ENCODE peak calls at places on chromosome 20, in seven cellular contexts. M, U, W, S, F, D and J are unnamed samples.

GRCh38 chr20:63775096-63775978 is 35.8 kb downstream of the SLC2A4RG start:
- DNase-seq in M (peak; percentile 10), U (no peak), W (peak; percentile 20), S (peak; percentile 64), F (peak; percentile 85), D (peak; percentile 53), J (peak; percentile 55)

GRCh38 chr20:10605547-10606195 is 68.1 kb downstream of the JAG1 start:
- DNase-seq in M (no peak), U (no peak), W (no peak), S (no peak), F (no peak), D (no peak), J (no peak)

GRCh38 chr20:53958240-53958639 is 112.2 kb downstream of the BCAS1 start:
- DNase-seq in M (peak; percentile 60), U (no peak), W (no peak), S (no peak), F (no peak), D (no peak), J (no peak)

GRCh38 chr20:12086359-12086758 is 168.7 kb downstream of the BTBD3 start:
- DNase-seq in M (peak; percentile 20), U (no peak), W (no peak), S (no peak), F (no peak), D (no peak), J (no peak)

GRCh38 chr20:20435453-20435852 is 67.5 kb downstream of the INSM1 start:
- DNase-seq in M (no peak), U (no peak), W (no peak), S (no peak), F (no peak), D (no peak), J (no peak)

GRCh38 chr20:43681991-43682410 is 15.1 kb downstream of the MYBL2 start:
- DNase-seq in M (no peak), U (no peak), W (no peak), S (peak; percentile 12), F (no peak), D (peak; percentile 99), J (no peak)

GRCh38 chr20:17682103-17682888 is at the start of gene RRBP1:
- DNase-seq in M (peak; percentile 95), U (peak; percentile 83), W (peak; percentile 98), S (peak; percentile 93), F (peak; percentile 99), D (peak; percentile 97), J (peak; percentile 98)

GRCh38 chr20:58981564-58982364 is 708 bp downstream of the NELFCD start:
- DNase-seq in M (peak; percentile 25), U (no peak), W (peak; percentile 26), S (peak; percentile 39), F (peak; percentile 58), D (peak; percentile 40), J (no peak)

GRCh38 chr20:62358171-62358719 is 8.9 kb downstream of the LAMA5 start:
- DNase-seq in M (no peak), U (no peak), W (no peak), S (peak; percentile 46), F (peak; percentile 78), D (peak; percentile 39), J (no peak)

GRCh38 chr20:38190166-38190565 is 25.1 kb upstream of the TGM2 start:
- DNase-seq in M (no peak), U (no peak), W (no peak), S (no peak), F (no peak), D (no peak), J (no peak)

DNA sequence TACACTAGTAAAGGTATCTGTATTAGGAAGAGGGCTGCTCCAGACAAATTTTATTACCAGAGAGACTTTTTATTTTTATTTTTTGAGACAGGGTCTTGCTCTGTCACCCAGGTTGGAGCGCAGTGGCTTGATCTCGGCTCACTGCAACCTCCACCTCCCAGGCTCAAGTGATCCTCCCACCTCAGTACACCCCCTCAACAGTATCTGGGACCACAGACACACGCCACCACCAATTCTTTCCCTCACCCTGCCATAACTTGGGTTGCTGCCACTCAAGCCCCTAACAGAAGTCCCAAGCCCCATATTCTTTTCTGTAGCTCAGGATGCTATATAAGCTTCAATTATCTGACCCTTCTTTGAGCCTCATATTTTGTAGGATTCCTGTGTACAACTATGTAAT is 6.9 kb downstream of the BCL2L1 start:
- DNase-seq in M (no peak), U (no peak), W (no peak), S (no peak), F (no peak), D (no peak), J (no peak)
- H3K4me3 ChIP-seq in M (no peak overlapping the region), U (no peak overlapping the region), W (no peak overlapping the region), S (peak overlapping the region; percentile 88), F (no peak overlapping the region), D (no peak overlapping the region), J (no peak overlapping the region)

DNA sequence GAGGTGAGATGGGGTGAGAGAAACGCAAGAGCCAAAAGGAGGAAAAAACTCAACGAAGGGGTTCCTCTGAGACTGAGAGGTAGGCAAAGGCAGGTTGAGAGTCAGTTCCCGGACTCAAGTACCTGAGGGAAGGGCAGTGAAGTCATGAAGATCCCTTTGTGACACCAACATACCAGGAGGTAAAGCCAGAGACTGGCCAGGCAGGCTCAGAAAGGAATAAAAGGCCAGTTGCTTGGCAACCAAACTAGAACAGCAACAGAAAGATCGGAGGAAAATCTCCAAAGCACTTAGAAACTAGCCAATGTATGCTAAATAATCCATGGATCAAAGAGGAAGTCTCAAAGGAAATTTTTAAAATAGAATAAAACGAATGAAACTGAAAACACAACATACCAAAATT is 209.8 kb upstream of the PROKR2 start:
- DNase-seq in M (no peak), U (no peak), W (no peak), S (no peak), F (no peak), D (no peak), J (no peak)
- H3K4me3 ChIP-seq in M (no peak overlapping the region), U (no peak overlapping the region), W (no peak overlapping the region), S (no peak overlapping the region), F (no peak overlapping the region), D (no peak overlapping the region), J (no peak overlapping the region)

GRCh38 chr20:44736170-44737021 is 9.3 kb upstream of the KCNK15 start:
- DNase-seq in M (peak; percentile 94), U (no peak), W (peak; percentile 38), S (peak; percentile 73), F (peak; percentile 81), D (peak; percentile 88), J (peak; percentile 75)
- H3K4me3 ChIP-seq in M (no peak overlapping the region), U (no peak overlapping the region), W (no peak overlapping the region), S (no peak overlapping the region), F (no peak overlapping the region), D (peak overlapping the region; percentile 62), J (no peak overlapping the region)

DNA sequence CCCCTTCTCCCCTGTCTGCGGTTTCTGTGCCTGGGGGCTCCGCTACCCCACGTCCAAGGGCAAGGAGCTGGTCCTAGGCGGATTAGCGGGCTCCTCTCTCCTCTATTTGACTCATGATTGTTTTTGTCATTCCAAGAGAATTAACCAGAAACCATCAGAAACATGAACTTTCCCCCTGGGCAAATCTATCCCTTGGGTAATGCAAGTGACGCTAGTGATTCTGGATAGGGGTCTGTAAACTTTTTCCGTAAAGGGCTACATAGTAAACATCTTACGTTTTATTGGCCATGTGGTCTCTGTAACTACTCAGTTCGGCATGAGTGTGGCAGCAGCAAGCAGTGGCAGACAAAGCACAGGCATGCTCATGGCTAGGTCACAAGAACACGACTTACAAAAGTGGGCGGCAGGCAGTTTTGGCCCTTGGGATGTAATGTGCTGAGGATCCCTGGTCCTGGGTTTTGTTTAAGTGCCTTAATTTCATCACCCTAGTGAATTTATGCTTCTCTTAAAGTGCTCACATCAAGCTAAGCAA is 654 bp downstream of the CST11 start:
- DNase-seq in M (no peak), U (no peak), W (no peak), S (no peak), F (no peak), D (no peak), J (no peak)
- H3K4me3 ChIP-seq in M (no peak overlapping the region), U (no peak overlapping the region), W (no peak overlapping the region), S (no peak overlapping the region), F (no peak overlapping the region), D (no peak overlapping the region), J (no peak overlapping the region)

DNA sequence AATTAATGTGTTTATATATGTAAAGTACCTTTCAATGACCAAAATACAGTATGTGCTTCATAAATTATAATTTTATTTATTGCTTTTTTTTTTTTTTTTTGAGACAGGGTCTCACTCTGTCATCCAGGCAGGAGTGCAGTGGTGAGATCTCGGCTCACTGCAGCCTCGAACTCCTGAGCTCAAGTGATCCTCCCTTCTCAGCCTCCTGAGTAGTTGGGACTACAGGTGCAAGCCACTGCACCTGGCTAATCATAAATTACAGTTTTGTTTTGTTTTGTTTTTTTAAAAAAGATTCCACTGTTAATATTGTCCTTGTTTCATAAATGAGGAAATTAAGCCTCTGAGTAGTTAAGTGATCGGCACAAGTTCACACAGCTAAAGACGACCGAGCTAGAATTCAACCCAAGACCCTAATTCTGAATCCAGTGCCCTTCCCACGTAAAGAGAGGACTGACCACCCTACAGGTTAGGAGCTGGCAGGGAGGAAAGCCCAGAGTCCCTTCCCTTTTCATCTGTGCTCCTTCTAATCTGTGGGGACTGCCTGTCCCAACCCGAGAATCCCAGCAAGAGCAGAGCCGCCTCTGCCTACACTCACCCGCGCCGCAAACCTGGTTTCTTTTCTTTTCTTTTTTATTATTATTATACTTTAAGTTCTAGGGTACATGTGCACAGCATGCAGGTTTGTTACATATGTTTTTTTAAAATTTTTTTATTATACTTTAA is 8.5 kb upstream of the GDF5 start:
- DNase-seq in M (no peak), U (no peak), W (no peak), S (no peak), F (no peak), D (no peak), J (no peak)
- H3K4me3 ChIP-seq in M (no peak overlapping the region), U (peak overlapping the region; percentile 12), W (no peak overlapping the region), S (no peak overlapping the region), F (no peak overlapping the region), D (no peak overlapping the region), J (peak overlapping the region; percentile 44)

GRCh38 chr20:47786763-47787107 is 1.5 kb upstream of the SULF2 start:
- DNase-seq in M (no peak), U (no peak), W (no peak), S (no peak), F (no peak), D (no peak), J (no peak)
- H3K4me3 ChIP-seq in M (no peak overlapping the region), U (no peak overlapping the region), W (no peak overlapping the region), S (no peak overlapping the region), F (no peak overlapping the region), D (no peak overlapping the region), J (peak overlapping the region; percentile 49)

DNA sequence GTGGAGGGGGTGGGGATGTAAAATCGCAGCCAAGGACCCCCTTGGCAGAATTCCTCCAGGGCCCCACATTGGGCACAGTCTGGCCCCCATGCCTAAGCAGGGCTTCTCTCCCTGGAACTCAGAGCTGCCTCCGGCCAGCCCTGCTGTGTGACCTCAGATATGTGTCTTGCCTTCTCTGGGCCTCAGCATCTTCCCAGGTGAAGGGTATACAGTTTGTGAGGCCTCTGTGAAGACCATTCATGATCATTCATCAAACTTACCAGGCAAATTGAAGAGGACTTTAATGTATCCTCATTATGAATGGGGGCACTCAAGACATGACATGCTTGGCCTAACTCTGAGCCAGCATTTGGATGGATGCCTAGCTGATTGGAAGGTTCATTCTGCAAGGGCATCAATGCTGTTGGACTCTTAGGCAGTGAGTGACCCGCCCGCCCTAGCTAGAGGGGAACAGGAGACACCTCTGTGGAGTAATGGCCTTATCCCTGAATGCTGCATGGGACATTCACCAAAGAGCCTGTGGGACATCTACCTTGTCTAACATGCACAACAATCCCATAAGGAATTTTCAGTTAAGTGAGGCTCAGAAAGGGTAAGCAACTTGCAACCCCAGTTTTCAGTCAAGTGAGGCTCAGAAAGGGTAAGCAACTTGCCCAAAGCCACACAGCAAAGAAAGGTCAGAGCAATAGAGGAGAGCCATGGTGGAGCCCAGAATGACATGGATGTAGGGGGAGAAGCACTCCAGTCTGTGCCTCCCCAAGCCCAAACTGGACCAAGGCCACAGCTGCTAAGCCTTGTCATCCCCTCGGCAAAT is 533 bp downstream of the CCN5 start:
- DNase-seq in M (no peak), U (no peak), W (no peak), S (no peak), F (no peak), D (no peak), J (no peak)
- H3K4me3 ChIP-seq in M (peak overlapping the region; percentile 12), U (no peak overlapping the region), W (no peak overlapping the region), S (no peak overlapping the region), F (peak overlapping the region; percentile 1), D (no peak overlapping the region), J (peak overlapping the region; percentile 26)